ENCODE peak calls at places on chromosomes 2 and 18, in ten cellular contexts. One of them, this sample, is unnamed.

GRCh38 chr2:122072666-122073065 is 317.2 kb downstream of the TSN start:
- DNase-seq in endothelial cell of umbilical vein: no peak
- DNase-seq in H1: no peak
- DNase-seq in HCT116: no peak
- DNase-seq in upper lobe of left lung: no peak
- DNase-seq in sigmoid colon: no peak
- DNase-seq in GM23338: no peak
- DNase-seq in esophagus muscularis mucosa: peak
- DNase-seq in suprapubic skin: no peak
- DNase-seq in breast epithelium: no peak
- DNase-seq in this sample: no peak

GRCh38 chr2:7726989-7727388 is 809.8 kb downstream of the RNF144A start:
- DNase-seq in endothelial cell of umbilical vein: no peak
- DNase-seq in H1: no peak
- DNase-seq in HCT116: no peak
- DNase-seq in upper lobe of left lung: no peak
- DNase-seq in sigmoid colon: no peak
- DNase-seq in GM23338: no peak
- DNase-seq in esophagus muscularis mucosa: peak
- DNase-seq in suprapubic skin: no peak
- DNase-seq in breast epithelium: no peak
- DNase-seq in this sample: no peak

GRCh38 chr2:221517362-221518121 is 54.6 kb downstream of the EPHA4 start:
- DNase-seq in endothelial cell of umbilical vein: peak
- DNase-seq in H1: no peak
- DNase-seq in HCT116: peak
- DNase-seq in upper lobe of left lung: peak
- DNase-seq in sigmoid colon: no peak
- DNase-seq in GM23338: no peak
- DNase-seq in esophagus muscularis mucosa: peak
- DNase-seq in suprapubic skin: no peak
- DNase-seq in breast epithelium: no peak
- DNase-seq in this sample: no peak

GRCh38 chr18:4007846-4008245 is 447.3 kb downstream of the DLGAP1 start:
- DNase-seq in endothelial cell of umbilical vein: no peak
- DNase-seq in H1: no peak
- DNase-seq in HCT116: no peak
- DNase-seq in upper lobe of left lung: no peak
- DNase-seq in sigmoid colon: no peak
- DNase-seq in GM23338: no peak
- DNase-seq in esophagus muscularis mucosa: no peak
- DNase-seq in suprapubic skin: no peak
- DNase-seq in breast epithelium: no peak
- DNase-seq in this sample: no peak

GRCh38 chr2:26086779-26087178 is 52.9 kb downstream of the RAB10 start:
- DNase-seq in endothelial cell of umbilical vein: no peak
- DNase-seq in H1: no peak
- DNase-seq in HCT116: no peak
- DNase-seq in upper lobe of left lung: no peak
- DNase-seq in sigmoid colon: no peak
- DNase-seq in GM23338: no peak
- DNase-seq in esophagus muscularis mucosa: no peak
- DNase-seq in suprapubic skin: no peak
- DNase-seq in breast epithelium: no peak
- DNase-seq in this sample: no peak

GRCh38 chr2:30232801-30233130 is 1.4 kb downstream of the LBH start:
- DNase-seq in endothelial cell of umbilical vein: no peak
- DNase-seq in H1: no peak
- DNase-seq in HCT116: no peak
- DNase-seq in upper lobe of left lung: no peak
- DNase-seq in sigmoid colon: no peak
- DNase-seq in GM23338: no peak
- DNase-seq in esophagus muscularis mucosa: no peak
- DNase-seq in suprapubic skin: no peak
- DNase-seq in breast epithelium: no peak
- DNase-seq in this sample: no peak

GRCh38 chr18:2881088-2881487 is 34.3 kb downstream of the EMILIN2 start:
- DNase-seq in endothelial cell of umbilical vein: no peak
- DNase-seq in H1: no peak
- DNase-seq in HCT116: no peak
- DNase-seq in upper lobe of left lung: peak
- DNase-seq in sigmoid colon: no peak
- DNase-seq in GM23338: no peak
- DNase-seq in esophagus muscularis mucosa: no peak
- DNase-seq in suprapubic skin: no peak
- DNase-seq in breast epithelium: no peak
- DNase-seq in this sample: no peak

GRCh38 chr2:215434447-215435260 is 1.2 kb downstream of the FN1 start:
- DNase-seq in endothelial cell of umbilical vein: peak
- DNase-seq in H1: no peak
- DNase-seq in HCT116: no peak
- DNase-seq in upper lobe of left lung: no peak
- DNase-seq in sigmoid colon: no peak
- DNase-seq in GM23338: peak
- DNase-seq in esophagus muscularis mucosa: no peak
- DNase-seq in suprapubic skin: no peak
- DNase-seq in breast epithelium: no peak
- DNase-seq in this sample: no peak

GRCh38 chr2:145106293-145106692 is 586.4 kb upstream of the ZEB2 start:
- DNase-seq in endothelial cell of umbilical vein: no peak
- DNase-seq in H1: no peak
- DNase-seq in HCT116: no peak
- DNase-seq in upper lobe of left lung: no peak
- DNase-seq in sigmoid colon: no peak
- DNase-seq in GM23338: no peak
- DNase-seq in esophagus muscularis mucosa: no peak
- DNase-seq in suprapubic skin: no peak
- DNase-seq in breast epithelium: no peak
- DNase-seq in this sample: no peak

GRCh38 chr2:230939691-230940475 is 14.8 kb upstream of the GPR55 start:
- DNase-seq in endothelial cell of umbilical vein: no peak
- DNase-seq in H1: peak
- DNase-seq in HCT116: no peak
- DNase-seq in upper lobe of left lung: no peak
- DNase-seq in sigmoid colon: no peak
- DNase-seq in GM23338: no peak
- DNase-seq in esophagus muscularis mucosa: peak
- DNase-seq in suprapubic skin: no peak
- DNase-seq in breast epithelium: peak
- DNase-seq in this sample: no peak

GRCh38 chr2:37784071-37784758 is 112.8 kb upstream of the CDC42EP3 start:
- DNase-seq in endothelial cell of umbilical vein: no peak
- DNase-seq in H1: no peak
- DNase-seq in HCT116: no peak
- DNase-seq in upper lobe of left lung: no peak
- DNase-seq in sigmoid colon: no peak
- DNase-seq in GM23338: no peak
- DNase-seq in esophagus muscularis mucosa: no peak
- DNase-seq in suprapubic skin: no peak
- DNase-seq in breast epithelium: no peak
- DNase-seq in this sample: no peak

GRCh38 chr2:234705108-234705507 is 208.2 kb upstream of the ARL4C start:
- DNase-seq in endothelial cell of umbilical vein: no peak
- DNase-seq in H1: no peak
- DNase-seq in HCT116: peak
- DNase-seq in upper lobe of left lung: no peak
- DNase-seq in sigmoid colon: no peak
- DNase-seq in GM23338: no peak
- DNase-seq in esophagus muscularis mucosa: peak
- DNase-seq in suprapubic skin: peak
- DNase-seq in breast epithelium: no peak
- DNase-seq in this sample: no peak

GRCh38 chr2:156748238-156748637 is 312.1 kb downstream of the GPD2 start:
- DNase-seq in endothelial cell of umbilical vein: no peak
- DNase-seq in H1: no peak
- DNase-seq in HCT116: no peak
- DNase-seq in upper lobe of left lung: no peak
- DNase-seq in sigmoid colon: no peak
- DNase-seq in GM23338: no peak
- DNase-seq in esophagus muscularis mucosa: no peak
- DNase-seq in suprapubic skin: no peak
- DNase-seq in breast epithelium: no peak
- DNase-seq in this sample: no peak

GRCh38 chr18:457533-457932 is 43.0 kb downstream of the COLEC12 start:
- DNase-seq in endothelial cell of umbilical vein: peak
- DNase-seq in H1: no peak
- DNase-seq in HCT116: no peak
- DNase-seq in upper lobe of left lung: peak
- DNase-seq in sigmoid colon: no peak
- DNase-seq in GM23338: no peak
- DNase-seq in esophagus muscularis mucosa: no peak
- DNase-seq in suprapubic skin: no peak
- DNase-seq in breast epithelium: no peak
- DNase-seq in this sample: peak

GRCh38 chr2:22904126-22904684 is 480.8 kb upstream of the KLHL29 start:
- DNase-seq in endothelial cell of umbilical vein: no peak
- DNase-seq in H1: peak
- DNase-seq in HCT116: no peak
- DNase-seq in upper lobe of left lung: peak
- DNase-seq in sigmoid colon: no peak
- DNase-seq in GM23338: peak
- DNase-seq in esophagus muscularis mucosa: peak
- DNase-seq in suprapubic skin: no peak
- DNase-seq in breast epithelium: no peak
- DNase-seq in this sample: peak

GRCh38 chr2:111071480-111072143 is 49.1 kb upstream of the BCL2L11 start:
- DNase-seq in endothelial cell of umbilical vein: peak
- DNase-seq in H1: no peak
- DNase-seq in HCT116: no peak
- DNase-seq in upper lobe of left lung: no peak
- DNase-seq in sigmoid colon: no peak
- DNase-seq in GM23338: no peak
- DNase-seq in esophagus muscularis mucosa: no peak
- DNase-seq in suprapubic skin: no peak
- DNase-seq in breast epithelium: no peak
- DNase-seq in this sample: no peak

GRCh38 chr2:159648643-159649042 is 32.3 kb upstream of the BAZ2B start:
- DNase-seq in endothelial cell of umbilical vein: no peak
- DNase-seq in H1: no peak
- DNase-seq in HCT116: no peak
- DNase-seq in upper lobe of left lung: no peak
- DNase-seq in sigmoid colon: no peak
- DNase-seq in GM23338: no peak
- DNase-seq in esophagus muscularis mucosa: no peak
- DNase-seq in suprapubic skin: no peak
- DNase-seq in breast epithelium: no peak
- DNase-seq in this sample: no peak

GRCh38 chr18:49100226-49100968 is 149.6 kb upstream of the SMAD7 start:
- DNase-seq in endothelial cell of umbilical vein: no peak
- DNase-seq in H1: no peak
- DNase-seq in HCT116: no peak
- DNase-seq in upper lobe of left lung: no peak
- DNase-seq in sigmoid colon: no peak
- DNase-seq in GM23338: no peak
- DNase-seq in esophagus muscularis mucosa: no peak
- DNase-seq in suprapubic skin: no peak
- DNase-seq in breast epithelium: no peak
- DNase-seq in this sample: no peak
- TF ChIP-seq POLR2AphosphoS5 in endothelial cell of umbilical vein: no peak
- TF ChIP-seq POLR2AphosphoS5 in H1: no peak
- TF ChIP-seq POLR2AphosphoS5 in HCT116: no peak
- TF ChIP-seq POLR2AphosphoS5 in upper lobe of left lung: no peak
- TF ChIP-seq POLR2AphosphoS5 in sigmoid colon: no peak
- TF ChIP-seq POLR2AphosphoS5 in GM23338: no peak
- TF ChIP-seq POLR2AphosphoS5 in esophagus muscularis mucosa: no peak
- TF ChIP-seq POLR2AphosphoS5 in suprapubic skin: no peak
- TF ChIP-seq POLR2AphosphoS5 in breast epithelium: no peak
- TF ChIP-seq POLR2AphosphoS5 in this sample: no peak

GRCh38 chr18:13616041-13616440 is 110.3 kb downstream of the FAM210A start:
- DNase-seq in endothelial cell of umbilical vein: no peak
- DNase-seq in H1: no peak
- DNase-seq in HCT116: no peak
- DNase-seq in upper lobe of left lung: no peak
- DNase-seq in sigmoid colon: no peak
- DNase-seq in GM23338: no peak
- DNase-seq in esophagus muscularis mucosa: peak
- DNase-seq in suprapubic skin: no peak
- DNase-seq in breast epithelium: no peak
- DNase-seq in this sample: no peak
- H3K27ac ChIP-seq in endothelial cell of umbilical vein: no peak
- H3K27ac ChIP-seq in H1: no peak
- H3K27ac ChIP-seq in HCT116: no peak
- H3K27ac ChIP-seq in upper lobe of left lung: peak
- H3K27ac ChIP-seq in sigmoid colon: no peak
- H3K27ac ChIP-seq in GM23338: no peak
- H3K27ac ChIP-seq in esophagus muscularis mucosa: no peak
- H3K27ac ChIP-seq in suprapubic skin: no peak
- H3K27ac ChIP-seq in breast epithelium: no peak
- H3K27ac ChIP-seq in this sample: no peak

GRCh38 chr2:47379384-47379783 is 23.6 kb upstream of the MSH2 start:
- DNase-seq in endothelial cell of umbilical vein: no peak
- DNase-seq in H1: no peak
- DNase-seq in HCT116: no peak
- DNase-seq in upper lobe of left lung: no peak
- DNase-seq in sigmoid colon: no peak
- DNase-seq in GM23338: no peak
- DNase-seq in esophagus muscularis mucosa: no peak
- DNase-seq in suprapubic skin: no peak
- DNase-seq in breast epithelium: no peak
- DNase-seq in this sample: no peak

GRCh38 chr2:47373747-47374146 is 29.2 kb upstream of the MSH2 start:
- DNase-seq in endothelial cell of umbilical vein: no peak
- DNase-seq in H1: no peak
- DNase-seq in HCT116: no peak
- DNase-seq in upper lobe of left lung: no peak
- DNase-seq in sigmoid colon: no peak
- DNase-seq in GM23338: peak
- DNase-seq in esophagus muscularis mucosa: no peak
- DNase-seq in suprapubic skin: no peak
- DNase-seq in breast epithelium: no peak
- DNase-seq in this sample: no peak
- TF ChIP-seq POLR2AphosphoS5 in endothelial cell of umbilical vein: no peak
- TF ChIP-seq POLR2AphosphoS5 in H1: no peak
- TF ChIP-seq POLR2AphosphoS5 in HCT116: no peak
- TF ChIP-seq POLR2AphosphoS5 in upper lobe of left lung: no peak
- TF ChIP-seq POLR2AphosphoS5 in sigmoid colon: no peak
- TF ChIP-seq POLR2AphosphoS5 in GM23338: no peak
- TF ChIP-seq POLR2AphosphoS5 in esophagus muscularis mucosa: no peak
- TF ChIP-seq POLR2AphosphoS5 in suprapubic skin: no peak
- TF ChIP-seq POLR2AphosphoS5 in breast epithelium: no peak
- TF ChIP-seq POLR2AphosphoS5 in this sample: no peak

DNA sequence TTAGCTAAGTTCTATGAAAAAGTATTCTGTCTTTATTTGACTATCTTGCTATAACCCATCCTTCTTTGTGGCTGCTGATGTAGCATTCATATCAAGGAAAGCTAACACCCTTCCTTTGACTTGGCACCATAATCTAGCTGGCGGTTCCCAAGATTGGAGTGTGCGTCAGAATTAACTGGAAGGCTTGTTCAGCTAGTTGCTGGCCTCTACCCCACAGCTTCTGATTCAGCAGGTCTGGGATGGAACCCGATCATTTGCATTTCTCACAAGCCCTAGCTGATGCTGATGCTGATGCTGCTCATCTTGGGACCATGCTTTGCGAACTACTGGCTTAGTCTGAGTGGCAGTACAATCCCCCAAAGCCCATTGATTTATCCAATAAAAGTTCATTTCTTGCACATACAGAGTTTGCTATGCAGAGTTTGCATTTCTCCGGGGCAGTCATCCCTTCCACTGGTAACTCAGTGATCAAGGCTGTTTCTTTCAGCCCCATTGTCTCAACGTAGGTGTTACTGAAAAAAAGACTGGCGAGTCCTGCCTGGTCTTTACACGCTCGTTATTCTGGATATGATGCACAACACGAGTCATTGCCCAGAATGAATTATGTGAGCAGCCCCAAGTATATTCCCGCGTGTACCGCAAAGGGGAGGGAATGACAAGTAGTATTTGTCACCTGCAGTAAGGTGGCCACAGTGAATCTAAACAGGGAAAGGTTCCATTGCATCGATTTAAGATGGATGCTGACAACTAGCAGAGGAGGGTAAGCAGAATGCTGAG is 96.5 kb downstream of the ZNF532 start:
- DNase-seq in endothelial cell of umbilical vein: no peak
- DNase-seq in H1: no peak
- DNase-seq in HCT116: no peak
- DNase-seq in upper lobe of left lung: no peak
- DNase-seq in sigmoid colon: no peak
- DNase-seq in GM23338: no peak
- DNase-seq in esophagus muscularis mucosa: no peak
- DNase-seq in suprapubic skin: no peak
- DNase-seq in breast epithelium: no peak
- DNase-seq in this sample: no peak
- H3K27ac ChIP-seq in endothelial cell of umbilical vein: no peak
- H3K27ac ChIP-seq in H1: no peak
- H3K27ac ChIP-seq in HCT116: no peak
- H3K27ac ChIP-seq in upper lobe of left lung: no peak
- H3K27ac ChIP-seq in sigmoid colon: no peak
- H3K27ac ChIP-seq in GM23338: peak
- H3K27ac ChIP-seq in esophagus muscularis mucosa: no peak
- H3K27ac ChIP-seq in suprapubic skin: no peak
- H3K27ac ChIP-seq in breast epithelium: no peak
- H3K27ac ChIP-seq in this sample: no peak

This sample was measured in SK-N-MC.